ENCODE peak calls at places on chromosomes 5 and 9, in seven cellular contexts. L is GM23248, C is GM23338, V is hepatocyte, G is keratinocyte, S is mammary epithelial cell, N is fibroblast of lung. Z is an unnamed sample.

GRCh38 chr9:7140401-7140800 is 382.6 kb downstream of the KDM4C start:
- DNase-seq in L (no peak), C (no peak), V (no peak), G (no peak), S (no peak), N (no peak), Z (no peak)

GRCh38 chr9:3916984-3917383 is 382.9 kb downstream of the GLIS3 start:
- DNase-seq in L (peak), C (no peak), V (no peak), G (no peak), S (no peak), N (peak), Z (peak)

GRCh38 chr9:10729225-10729624 is 116.4 kb upstream of the PTPRD start:
- DNase-seq in L (no peak), C (no peak), V (no peak), G (no peak), S (no peak), N (no peak), Z (no peak)

GRCh38 chr9:114174557-114174875 is 19.2 kb downstream of the COL27A1 start:
- DNase-seq in L (no peak), C (no peak), V (no peak), G (no peak), S (no peak), N (no peak), Z (no peak)

GRCh38 chr5:164941102-164941501 is 1435.7 kb downstream of the MAT2B start:
- DNase-seq in L (no peak), C (no peak), V (peak), G (no peak), S (no peak), N (peak), Z (no peak)

GRCh38 chr9:2014148-2014547 is 999 bp upstream of the SMARCA2 start:
- DNase-seq in L (peak), C (no peak), V (no peak), G (no peak), S (no peak), N (no peak), Z (no peak)

GRCh38 chr9:137301086-137301947 is 754 bp downstream of the NRARP start:
- DNase-seq in L (peak), C (peak), V (peak), G (no peak), S (peak), N (peak), Z (peak)

GRCh38 chr5:34657550-34657921 is 1.4 kb downstream of the RAI14 start:
- DNase-seq in L (peak), C (peak), V (peak), G (no peak), S (peak), N (peak), Z (peak)

GRCh38 chr9:104914458-104914857 is 13.5 kb downstream of the ABCA1 start:
- DNase-seq in L (no peak), C (no peak), V (no peak), G (no peak), S (no peak), N (no peak), Z (no peak)

GRCh38 chr9:115002371-115003120 is 72.2 kb upstream of the TNFSF8 start:
- DNase-seq in L (peak), C (no peak), V (no peak), G (no peak), S (no peak), N (no peak), Z (no peak)

GRCh38 chr9:70510157-70510770 is 95.8 kb upstream of the KLF9 start:
- DNase-seq in L (peak), C (peak), V (peak), G (no peak), S (no peak), N (peak), Z (no peak)

GRCh38 chr5:32017638-32018429 is 156.3 kb downstream of the GOLPH3 start:
- DNase-seq in L (no peak), C (no peak), V (no peak), G (no peak), S (no peak), N (peak), Z (no peak)

GRCh38 chr9:97570899-97571298 is 62.3 kb downstream of the TSTD2 start:
- DNase-seq in L (no peak), C (no peak), V (no peak), G (no peak), S (no peak), N (no peak), Z (no peak)

GRCh38 chr5:134095887-134096589 is 18.4 kb upstream of the TCF7 start:
- DNase-seq in L (no peak), C (no peak), V (no peak), G (no peak), S (no peak), N (no peak), Z (no peak)

GRCh38 chr5:170522211-170523128 is 18.6 kb downstream of the KCNIP1 start:
- DNase-seq in L (peak), C (peak), V (no peak), G (peak), S (peak), N (peak), Z (peak)

GRCh38 chr5:134246771-134247329 is 21.0 kb upstream of the PPP2CA start:
- DNase-seq in L (peak), C (no peak), V (no peak), G (no peak), S (peak), N (peak), Z (peak)

GRCh38 chr9:110668528-110669167 is at the start of gene MUSK:
- DNase-seq in L (no peak), C (no peak), V (no peak), G (no peak), S (no peak), N (no peak), Z (no peak)

GRCh38 chr9:70574222-70574837 is 159.9 kb upstream of the KLF9 start:
- DNase-seq in L (peak), C (peak), V (no peak), G (no peak), S (no peak), N (peak), Z (no peak)

GRCh38 chr5:154712518-154713437 is 42.4 kb upstream of the LARP1 start:
- DNase-seq in L (no peak), C (peak), V (peak), G (peak), S (peak), N (no peak), Z (peak)

GRCh38 chr5:146515473-146516150 is 378 bp downstream of the GPR151 start:
- DNase-seq in L (no peak), C (no peak), V (no peak), G (no peak), S (no peak), N (no peak), Z (no peak)

GRCh38 chr5:146042628-146043279 is 62.6 kb downstream of the PLAC8L1 start:
- DNase-seq in L (peak), C (no peak), V (no peak), G (peak), S (peak), N (peak), Z (peak)

GRCh38 chr9:113386571-113387393 is 10.0 kb upstream of the HDHD3 start:
- DNase-seq in L (no peak), C (no peak), V (no peak), G (no peak), S (no peak), N (no peak), Z (no peak)

GRCh38 chr5:42583322-42583721 is 160.1 kb downstream of the GHR start:
- DNase-seq in L (peak), C (peak), V (peak), G (peak), S (peak), N (peak), Z (peak)

GRCh38 chr5:119541716-119542115 is 87.6 kb upstream of the FAM170A start:
- DNase-seq in L (no peak), C (no peak), V (no peak), G (no peak), S (no peak), N (no peak), Z (no peak)

GRCh38 chr5:145574889-145575573 is 260.1 kb downstream of the PRELID2 start:
- DNase-seq in L (no peak), C (no peak), V (no peak), G (no peak), S (no peak), N (peak), Z (no peak)

GRCh38 chr5:40436535-40437237 is 243.0 kb upstream of the PTGER4 start:
- DNase-seq in L (no peak), C (no peak), V (no peak), G (no peak), S (no peak), N (no peak), Z (no peak)

GRCh38 chr5:107389769-107390168 is 281.0 kb downstream of the EFNA5 start:
- DNase-seq in L (no peak), C (no peak), V (no peak), G (no peak), S (no peak), N (no peak), Z (peak)

GRCh38 chr5:107391787-107392186 is 278.9 kb downstream of the EFNA5 start:
- DNase-seq in L (no peak), C (no peak), V (no peak), G (no peak), S (no peak), N (no peak), Z (no peak)

GRCh38 chr5:107385701-107386100 is 285.0 kb downstream of the EFNA5 start:
- DNase-seq in L (no peak), C (no peak), V (no peak), G (no peak), S (no peak), N (no peak), Z (no peak)

GRCh38 chr5:107388111-107388861 is 282.5 kb downstream of the EFNA5 start:
- DNase-seq in L (peak), C (peak), V (peak), G (peak), S (peak), N (peak), Z (peak)

DNA sequence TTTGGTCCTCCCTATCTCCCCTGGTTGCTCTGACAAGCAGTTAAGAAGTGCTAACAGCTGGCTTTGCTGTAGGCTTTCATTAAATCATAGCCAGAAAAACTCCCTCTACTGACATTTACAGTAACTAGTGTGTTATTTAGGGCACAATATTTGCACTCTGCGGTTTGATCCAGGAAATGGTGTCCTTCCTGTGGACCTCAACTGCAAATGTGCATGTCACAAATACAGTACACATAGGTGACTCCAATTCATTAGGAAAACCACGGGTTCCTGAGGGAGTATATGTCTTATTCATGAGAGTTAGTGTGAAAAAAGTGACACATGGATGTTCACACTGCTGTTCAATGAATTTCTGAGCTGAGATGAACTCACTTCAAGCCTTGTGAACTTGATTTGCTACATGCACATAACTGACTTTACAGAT is 281.6 kb downstream of the EFNA5 start:
- DNase-seq in L (peak), C (no peak), V (no peak), G (no peak), S (peak), N (peak), Z (peak)
- H3K4me3 ChIP-seq in L (peak), C (no peak), V (no peak), G (peak), S (no peak), N (no peak), Z (peak)

GRCh38 chr5:139845846-139846681 is 50.5 kb downstream of the PSD2 start:
- DNase-seq in L (no peak), C (no peak), V (peak), G (no peak), S (no peak), N (no peak), Z (no peak)
- TF ChIP-seq EZH2 in L (no peak), C (no peak), V (no peak), G (no peak), S (peak), N (no peak), Z (no peak)

DNA sequence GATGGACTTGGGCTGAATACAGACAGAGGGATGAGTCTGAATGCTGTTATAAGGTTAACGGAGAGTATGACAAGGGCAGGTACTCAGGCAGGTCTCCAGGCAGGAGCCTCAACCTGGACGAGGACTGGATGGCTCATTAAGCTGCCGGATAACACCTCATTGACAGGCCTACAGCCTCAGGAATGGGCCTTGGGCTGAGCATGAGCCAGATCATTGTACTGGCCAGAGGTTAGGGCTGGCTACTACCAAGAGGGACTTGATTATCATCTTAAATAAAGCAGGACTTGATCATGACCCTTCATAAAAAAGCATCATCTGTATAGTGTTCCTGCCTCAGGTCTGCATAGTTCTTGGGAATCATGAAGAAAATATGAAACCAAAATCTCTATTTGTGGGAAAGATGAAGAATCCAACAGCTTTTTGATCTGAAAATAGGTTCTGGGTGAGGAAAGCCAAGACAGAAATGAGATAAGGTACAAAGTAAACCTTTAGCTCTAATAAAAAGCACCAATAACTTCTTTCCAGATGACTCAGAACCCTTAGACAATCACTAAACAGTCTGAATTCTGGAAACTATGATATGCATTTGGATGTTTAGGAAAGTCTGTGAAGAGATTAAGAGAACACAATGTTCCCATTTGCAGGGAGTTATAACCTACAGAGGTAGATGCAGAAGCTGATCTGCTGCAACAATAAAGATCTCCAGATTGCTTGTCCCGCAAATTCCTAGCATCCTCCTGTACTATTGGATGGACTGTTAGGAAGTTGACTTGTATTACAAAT is 343.1 kb downstream of the CTNND2 start:
- DNase-seq in L (no peak), C (no peak), V (no peak), G (no peak), S (no peak), N (peak), Z (peak)
- H3K4me2 ChIP-seq in L (no peak), C (no peak), V (no peak), G (no peak), S (no peak), N (no peak), Z (no peak)

DNA sequence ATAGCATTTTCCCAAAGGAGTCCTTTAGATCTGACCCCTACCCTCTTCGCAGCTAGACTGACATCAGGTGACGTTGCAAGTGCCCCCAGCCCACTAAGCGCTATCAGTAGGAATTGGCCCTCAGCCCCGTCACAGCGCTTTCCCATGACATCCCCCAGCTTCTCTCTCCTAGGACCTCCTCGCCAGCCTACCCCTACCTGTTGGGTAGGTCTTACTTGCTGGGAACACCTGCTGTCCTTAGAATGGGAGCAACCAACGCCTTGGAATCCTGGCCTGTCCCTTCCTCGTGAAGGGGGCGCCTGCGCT is 589 bp upstream of the PIP5K1B start:
- DNase-seq in L (no peak), C (peak), V (no peak), G (no peak), S (no peak), N (no peak), Z (no peak)
- H3K4me3 ChIP-seq in L (no peak), C (peak), V (peak), G (no peak), S (no peak), N (no peak), Z (peak)

GRCh38 chr5:10481241-10481932 is 39.7 kb downstream of the ROPN1L start:
- DNase-seq in L (no peak), C (peak), V (peak), G (no peak), S (no peak), N (no peak), Z (peak)

GRCh38 chr5:10476878-10477277 is 35.2 kb downstream of the ROPN1L start:
- DNase-seq in L (no peak), C (no peak), V (no peak), G (no peak), S (no peak), N (no peak), Z (no peak)

GRCh38 chr5:10475931-10476687 is 34.4 kb downstream of the ROPN1L start:
- DNase-seq in L (no peak), C (no peak), V (no peak), G (no peak), S (no peak), N (no peak), Z (no peak)

GRCh38 chr5:10479226-10479721 is 37.6 kb downstream of the ROPN1L start:
- DNase-seq in L (peak), C (no peak), V (no peak), G (peak), S (peak), N (peak), Z (peak)

DNA sequence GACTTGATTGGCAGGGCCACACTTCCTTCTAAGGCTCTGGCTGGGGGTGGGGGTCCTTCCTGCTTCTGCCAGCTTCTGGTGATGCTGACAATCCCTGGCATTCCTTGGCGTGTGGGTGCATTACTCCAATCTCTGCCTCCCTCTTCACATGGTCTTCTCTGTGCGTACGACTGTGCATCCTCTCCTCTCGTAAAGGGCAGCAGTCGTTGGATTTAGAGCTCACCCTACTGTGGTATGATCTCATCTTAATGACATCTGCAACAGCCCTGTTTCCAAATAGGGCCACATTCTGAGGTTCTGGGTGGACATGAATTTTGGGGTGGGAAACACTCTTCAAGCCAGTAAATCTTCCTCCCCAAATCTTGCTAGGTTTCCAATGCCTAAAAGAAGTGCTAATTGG is 36.8 kb downstream of the ROPN1L start:
- DNase-seq in L (peak), C (no peak), V (no peak), G (no peak), S (no peak), N (peak), Z (peak)
- TF ChIP-seq EZH2 in L (no peak), C (no peak), V (no peak), G (no peak), S (no peak), N (no peak), Z (no peak)

GRCh38 chr5:110612778-110613396 is 113.6 kb downstream of the TMEM232 start:
- DNase-seq in L (no peak), C (peak), V (no peak), G (no peak), S (no peak), N (no peak), Z (peak)
- H3K4me2 ChIP-seq in L (no peak), C (no peak), V (no peak), G (no peak), S (no peak), N (no peak), Z (no peak)

GRCh38 chr9:127580879-127581278 is 31.2 kb upstream of the STXBP1 start:
- DNase-seq in L (no peak), C (no peak), V (no peak), G (no peak), S (no peak), N (no peak), Z (no peak)

GRCh38 chr9:127575875-127576778 is 36.0 kb upstream of the STXBP1 start:
- DNase-seq in L (no peak), C (no peak), V (peak), G (no peak), S (no peak), N (peak), Z (no peak)

GRCh38 chr9:127580371-127580770 is 31.7 kb upstream of the STXBP1 start:
- DNase-seq in L (no peak), C (no peak), V (no peak), G (no peak), S (no peak), N (no peak), Z (no peak)

GRCh38 chr9:127578627-127578951 is 33.5 kb upstream of the STXBP1 start:
- DNase-seq in L (no peak), C (no peak), V (no peak), G (no peak), S (no peak), N (no peak), Z (no peak)

DNA sequence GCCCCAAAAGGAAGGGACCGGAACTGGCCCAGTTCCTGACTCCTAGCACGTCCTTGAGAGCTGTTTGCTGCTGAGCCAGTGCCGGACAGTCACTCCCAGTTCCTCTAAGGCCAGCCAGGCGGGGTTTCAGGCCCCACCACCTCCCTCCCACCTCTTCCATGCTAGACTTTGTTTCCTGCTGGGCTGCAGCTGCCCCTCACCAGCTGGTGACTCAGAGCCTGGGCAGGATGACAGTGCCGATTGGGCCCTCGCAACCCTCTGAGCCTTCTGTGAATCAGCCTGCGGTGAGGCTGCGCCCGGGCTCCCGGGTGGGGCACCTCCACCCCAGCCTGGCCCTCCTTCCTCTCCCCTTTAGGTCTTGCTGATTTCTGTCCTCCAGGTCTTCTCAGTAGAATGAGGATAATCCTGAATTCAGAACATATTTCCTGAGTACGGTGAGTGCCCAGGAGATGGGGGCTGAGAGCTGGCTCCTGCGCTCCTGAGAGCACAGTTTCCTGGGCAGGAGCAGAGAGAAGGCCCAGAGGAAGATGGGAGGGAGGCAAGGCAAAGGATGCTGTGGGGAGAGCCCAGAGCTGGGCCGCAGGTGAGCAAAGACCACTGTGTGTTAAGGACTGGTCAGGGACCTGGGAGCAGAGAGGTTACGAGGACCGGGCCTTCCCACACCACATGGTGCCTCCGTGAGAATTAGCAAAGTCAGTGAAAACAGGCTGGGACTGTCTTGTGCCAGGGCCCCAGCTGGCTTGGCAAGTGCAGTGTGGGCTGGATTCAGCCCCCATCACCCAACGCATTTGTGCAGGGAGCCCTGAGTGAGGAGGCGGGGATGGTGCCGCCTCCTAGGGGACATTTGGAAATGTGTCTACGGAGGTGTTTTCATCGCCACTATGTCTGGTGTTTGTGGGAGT is 32.9 kb upstream of the STXBP1 start:
- DNase-seq in L (peak), C (peak), V (peak), G (peak), S (peak), N (peak), Z (peak)
- H3K4me3 ChIP-seq in L (peak), C (no peak), V (no peak), G (peak), S (peak), N (peak), Z (peak)